ENCODE peak calls at places on chromosomes 16 and 17, in eight cellular contexts. One of them, this sample, is unnamed.

GRCh38 chr16:29663020-29663828 is at the start of gene SPN:
- DNase-seq in mesenchymal stem cell: no peak
- DNase-seq in GM23248: no peak
- DNase-seq in ovary: no peak
- DNase-seq in Caco-2: no peak
- DNase-seq in CD8-positive, alpha-beta T cell: peak; percentile 42
- DNase-seq in H7: peak; percentile 58
- DNase-seq in left ventricle myocardium inferior: no peak
- DNase-seq in this sample: no peak

GRCh38 chr17:48351916-48352332 is 78.1 kb downstream of the SKAP1 start:
- DNase-seq in mesenchymal stem cell: peak; percentile 73
- DNase-seq in GM23248: peak; percentile 59
- DNase-seq in ovary: no peak
- DNase-seq in Caco-2: peak; percentile 56
- DNase-seq in CD8-positive, alpha-beta T cell: no peak
- DNase-seq in H7: peak; percentile 14
- DNase-seq in left ventricle myocardium inferior: no peak
- DNase-seq in this sample: no peak

GRCh38 chr17:77708049-77708448 is 250.5 kb upstream of the TNRC6C start:
- DNase-seq in mesenchymal stem cell: no peak
- DNase-seq in GM23248: no peak
- DNase-seq in ovary: no peak
- DNase-seq in Caco-2: no peak
- DNase-seq in CD8-positive, alpha-beta T cell: no peak
- DNase-seq in H7: no peak
- DNase-seq in left ventricle myocardium inferior: no peak
- DNase-seq in this sample: no peak

GRCh38 chr17:49580055-49580721 is 4.5 kb downstream of the NXPH3 start:
- DNase-seq in mesenchymal stem cell: no peak
- DNase-seq in GM23248: no peak
- DNase-seq in ovary: no peak
- DNase-seq in Caco-2: no peak
- DNase-seq in CD8-positive, alpha-beta T cell: no peak
- DNase-seq in H7: peak; percentile 52
- DNase-seq in left ventricle myocardium inferior: no peak
- DNase-seq in this sample: no peak

GRCh38 chr17:43822566-43823190 is 10.3 kb downstream of the MPP3 start:
- DNase-seq in mesenchymal stem cell: no peak
- DNase-seq in GM23248: no peak
- DNase-seq in ovary: no peak
- DNase-seq in Caco-2: no peak
- DNase-seq in CD8-positive, alpha-beta T cell: no peak
- DNase-seq in H7: no peak
- DNase-seq in left ventricle myocardium inferior: no peak
- DNase-seq in this sample: no peak

GRCh38 chr17:70521821-70522256 is 352.5 kb downstream of the KCNJ2 start:
- DNase-seq in mesenchymal stem cell: no peak
- DNase-seq in GM23248: no peak
- DNase-seq in ovary: peak; percentile 11
- DNase-seq in Caco-2: no peak
- DNase-seq in CD8-positive, alpha-beta T cell: no peak
- DNase-seq in H7: no peak
- DNase-seq in left ventricle myocardium inferior: peak; percentile 61
- DNase-seq in this sample: peak; percentile 33

GRCh38 chr17:62703269-62703775 is 75.9 kb downstream of the MRC2 start:
- DNase-seq in mesenchymal stem cell: peak; percentile 40
- DNase-seq in GM23248: peak; percentile 87
- DNase-seq in ovary: peak; percentile 52
- DNase-seq in Caco-2: no peak
- DNase-seq in CD8-positive, alpha-beta T cell: no peak
- DNase-seq in H7: no peak
- DNase-seq in left ventricle myocardium inferior: no peak
- DNase-seq in this sample: peak; percentile 59

GRCh38 chr16:31477220-31478216 is 5.4 kb upstream of the SLC5A2 start:
- DNase-seq in mesenchymal stem cell: no peak
- DNase-seq in GM23248: no peak
- DNase-seq in ovary: no peak
- DNase-seq in Caco-2: peak; percentile 89
- DNase-seq in CD8-positive, alpha-beta T cell: peak; percentile 31
- DNase-seq in H7: peak; percentile 97
- DNase-seq in left ventricle myocardium inferior: no peak
- DNase-seq in this sample: peak; percentile 89

GRCh38 chr17:75514299-75515228 is 773 bp downstream of the CASKIN2 start:
- DNase-seq in mesenchymal stem cell: peak; percentile 39
- DNase-seq in GM23248: peak; percentile 43
- DNase-seq in ovary: peak; percentile 73
- DNase-seq in Caco-2: no peak
- DNase-seq in CD8-positive, alpha-beta T cell: no peak
- DNase-seq in H7: peak; percentile 91
- DNase-seq in left ventricle myocardium inferior: no peak
- DNase-seq in this sample: no peak

GRCh38 chr17:5975651-5976050 is 94.5 kb upstream of the WSCD1 start:
- DNase-seq in mesenchymal stem cell: no peak
- DNase-seq in GM23248: no peak
- DNase-seq in ovary: no peak
- DNase-seq in Caco-2: no peak
- DNase-seq in CD8-positive, alpha-beta T cell: no peak
- DNase-seq in H7: no peak
- DNase-seq in left ventricle myocardium inferior: no peak
- DNase-seq in this sample: no peak

GRCh38 chr16:5709889-5710288 is 612.3 kb upstream of the EEF2KMT start:
- DNase-seq in mesenchymal stem cell: no peak
- DNase-seq in GM23248: peak; percentile 8
- DNase-seq in ovary: no peak
- DNase-seq in Caco-2: peak; percentile 33
- DNase-seq in CD8-positive, alpha-beta T cell: no peak
- DNase-seq in H7: peak; percentile 35
- DNase-seq in left ventricle myocardium inferior: no peak
- DNase-seq in this sample: no peak

GRCh38 chr16:53743149-53743566 is 39.2 kb downstream of the FTO start:
- DNase-seq in mesenchymal stem cell: peak; percentile 30
- DNase-seq in GM23248: peak; percentile 55
- DNase-seq in ovary: no peak
- DNase-seq in Caco-2: peak; percentile 52
- DNase-seq in CD8-positive, alpha-beta T cell: peak; percentile 16
- DNase-seq in H7: peak; percentile 26
- DNase-seq in left ventricle myocardium inferior: no peak
- DNase-seq in this sample: no peak

GRCh38 chr17:27327397-27327796 is 33.5 kb downstream of the WSB1 start:
- DNase-seq in mesenchymal stem cell: no peak
- DNase-seq in GM23248: no peak
- DNase-seq in ovary: no peak
- DNase-seq in Caco-2: no peak
- DNase-seq in CD8-positive, alpha-beta T cell: no peak
- DNase-seq in H7: no peak
- DNase-seq in left ventricle myocardium inferior: no peak
- DNase-seq in this sample: no peak

GRCh38 chr17:48011405-48012150 is 26.0 kb downstream of the COPZ2 start:
- DNase-seq in mesenchymal stem cell: peak; percentile 78
- DNase-seq in GM23248: peak; percentile 68
- DNase-seq in ovary: no peak
- DNase-seq in Caco-2: peak; percentile 83
- DNase-seq in CD8-positive, alpha-beta T cell: peak; percentile 42
- DNase-seq in H7: peak; percentile 80
- DNase-seq in left ventricle myocardium inferior: no peak
- DNase-seq in this sample: no peak

GRCh38 chr17:65794572-65794971 is 233.1 kb upstream of the AXIN2 start:
- DNase-seq in mesenchymal stem cell: peak; percentile 20
- DNase-seq in GM23248: peak; percentile 41
- DNase-seq in ovary: no peak
- DNase-seq in Caco-2: peak; percentile 51
- DNase-seq in CD8-positive, alpha-beta T cell: no peak
- DNase-seq in H7: peak; percentile 30
- DNase-seq in left ventricle myocardium inferior: no peak
- DNase-seq in this sample: no peak

DNA sequence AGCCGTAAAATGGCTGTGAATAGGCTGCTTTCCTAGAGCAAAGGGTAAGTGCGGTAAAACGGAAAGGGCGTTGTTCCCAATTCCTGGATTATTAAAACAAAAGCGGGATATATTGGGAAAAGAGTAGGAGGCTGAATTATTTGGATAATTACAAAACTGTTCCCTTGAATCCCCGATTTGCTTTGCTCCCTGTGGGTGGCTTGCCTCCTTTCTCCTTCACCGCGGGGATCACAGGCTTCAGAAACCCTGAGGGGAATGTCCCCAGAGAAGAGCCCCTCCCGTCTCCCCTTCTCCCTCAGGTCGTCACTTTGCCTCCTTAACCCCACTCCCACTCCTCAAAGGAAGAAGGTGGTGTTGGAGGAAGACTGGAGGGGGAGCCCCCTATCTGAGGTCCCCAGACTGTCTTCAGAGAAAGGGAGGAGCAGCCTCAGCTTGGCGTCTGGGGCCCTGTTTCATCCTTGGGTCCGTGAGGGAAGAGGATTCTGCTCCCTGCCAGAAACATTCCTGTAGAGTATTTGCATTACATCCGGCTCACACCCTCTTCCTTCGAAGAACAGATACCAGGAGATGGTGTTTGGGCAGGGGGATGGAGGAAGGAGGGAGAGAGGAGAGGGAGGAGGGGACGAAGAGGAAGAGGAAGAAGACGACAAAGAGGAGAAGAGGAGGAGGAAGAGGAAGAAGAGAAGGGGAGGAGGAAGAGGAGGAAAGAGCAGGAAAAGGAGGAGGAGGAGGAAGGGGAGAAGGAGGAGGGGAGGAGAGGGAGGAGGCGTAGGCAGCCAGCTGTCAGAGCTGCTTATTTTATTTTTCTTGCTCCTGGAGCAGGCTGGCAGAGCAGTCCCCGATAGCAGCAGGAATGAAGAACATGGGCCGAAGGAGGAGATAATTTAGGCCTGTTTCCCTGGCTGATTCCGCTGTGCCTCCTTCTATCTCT is 31.8 kb downstream of the MRM1 start:
- DNase-seq in mesenchymal stem cell: no peak
- DNase-seq in GM23248: no peak
- DNase-seq in ovary: no peak
- DNase-seq in Caco-2: no peak
- DNase-seq in CD8-positive, alpha-beta T cell: no peak
- DNase-seq in H7: peak; percentile 77
- DNase-seq in left ventricle myocardium inferior: no peak
- DNase-seq in this sample: no peak
- H3K36me3 ChIP-seq in mesenchymal stem cell: no peaks in the 10 kb centered on the region
- H3K36me3 ChIP-seq in GM23248: no peaks in the 10 kb centered on the region
- H3K36me3 ChIP-seq in ovary: no peaks in the 10 kb centered on the region
- H3K36me3 ChIP-seq in Caco-2: no peaks in the 10 kb centered on the region
- H3K36me3 ChIP-seq in CD8-positive, alpha-beta T cell: no peaks in the 10 kb centered on the region
- H3K36me3 ChIP-seq in H7: no peaks in the 10 kb centered on the region
- H3K36me3 ChIP-seq in left ventricle myocardium inferior: no peaks in the 10 kb centered on the region
- H3K36me3 ChIP-seq in this sample: no peaks in the 10 kb centered on the region

DNA sequence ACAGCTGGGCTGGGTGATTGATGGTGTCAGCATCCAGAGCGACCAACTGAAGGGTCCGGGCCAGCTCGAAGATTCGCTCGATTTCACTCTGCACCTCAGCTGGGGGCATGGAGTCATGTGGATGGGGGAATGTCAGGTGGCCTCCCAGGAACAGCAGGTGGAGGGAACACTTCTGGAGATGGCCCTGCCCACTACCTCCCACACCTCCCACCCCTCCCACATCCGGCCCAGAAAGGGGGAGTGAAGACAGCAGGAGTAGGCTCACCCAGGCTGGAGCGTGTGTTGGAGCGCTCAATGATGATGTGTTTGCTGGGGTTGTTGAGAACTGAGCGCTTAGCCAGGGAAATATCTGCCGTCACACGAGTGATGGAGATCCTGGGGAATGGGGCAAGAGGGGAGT is 13.7 kb downstream of the CACNB1 start:
- DNase-seq in mesenchymal stem cell: no peak
- DNase-seq in GM23248: no peak
- DNase-seq in ovary: no peak
- DNase-seq in Caco-2: no peak
- DNase-seq in CD8-positive, alpha-beta T cell: no peak
- DNase-seq in H7: no peak
- DNase-seq in left ventricle myocardium inferior: no peak
- DNase-seq in this sample: no peak
- H3K36me3 ChIP-seq in mesenchymal stem cell: peaks cover 71% of the 10 kb centered on the region
- H3K36me3 ChIP-seq in GM23248: peaks cover 24% of the 10 kb centered on the region
- H3K36me3 ChIP-seq in ovary: no peaks in the 10 kb centered on the region
- H3K36me3 ChIP-seq in Caco-2: no peaks in the 10 kb centered on the region
- H3K36me3 ChIP-seq in CD8-positive, alpha-beta T cell: peaks cover 4% of the 10 kb centered on the region
- H3K36me3 ChIP-seq in H7: peaks cover 20% of the 10 kb centered on the region
- H3K36me3 ChIP-seq in left ventricle myocardium inferior: peaks cover 40% of the 10 kb centered on the region
- H3K36me3 ChIP-seq in this sample: no peaks in the 10 kb centered on the region

DNA sequence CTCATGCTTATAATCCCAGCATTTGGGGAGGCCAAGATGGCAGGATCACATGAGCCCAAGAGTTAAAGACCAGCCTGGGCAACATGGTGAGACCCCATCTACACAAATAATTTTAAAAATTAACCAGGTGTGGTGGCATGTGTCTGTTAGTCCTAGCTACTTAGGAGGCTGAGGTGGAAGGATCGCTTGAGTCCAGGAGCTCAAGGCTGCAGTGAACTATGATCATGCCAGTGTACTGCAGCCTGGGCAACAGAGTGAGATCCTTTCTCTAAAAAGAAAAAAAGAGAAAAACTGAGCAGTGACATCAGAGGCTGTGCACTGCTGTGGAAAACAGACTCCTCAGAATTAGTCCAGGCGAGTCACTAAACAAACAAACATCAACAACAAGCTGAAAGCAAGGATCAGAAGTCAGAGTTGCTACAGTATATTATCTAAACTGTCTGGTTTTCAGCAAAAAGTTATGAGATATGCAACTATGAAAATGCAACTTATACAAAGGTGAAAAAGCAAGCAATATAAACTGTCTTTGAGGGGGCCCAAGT is 39.3 kb downstream of the CBFB start:
- DNase-seq in mesenchymal stem cell: peak; percentile 33
- DNase-seq in GM23248: peak; percentile 53
- DNase-seq in ovary: no peak
- DNase-seq in Caco-2: no peak
- DNase-seq in CD8-positive, alpha-beta T cell: no peak
- DNase-seq in H7: no peak
- DNase-seq in left ventricle myocardium inferior: no peak
- DNase-seq in this sample: no peak
- H3K36me3 ChIP-seq in mesenchymal stem cell: peaks cover 50% of the 10 kb centered on the region
- H3K36me3 ChIP-seq in GM23248: peaks cover 33% of the 10 kb centered on the region
- H3K36me3 ChIP-seq in ovary: no peaks in the 10 kb centered on the region
- H3K36me3 ChIP-seq in Caco-2: no peaks in the 10 kb centered on the region
- H3K36me3 ChIP-seq in CD8-positive, alpha-beta T cell: peaks cover 18% of the 10 kb centered on the region
- H3K36me3 ChIP-seq in H7: peaks cover 1% of the 10 kb centered on the region
- H3K36me3 ChIP-seq in left ventricle myocardium inferior: peaks cover 47% of the 10 kb centered on the region
- H3K36me3 ChIP-seq in this sample: peaks cover 39% of the 10 kb centered on the region

DNA sequence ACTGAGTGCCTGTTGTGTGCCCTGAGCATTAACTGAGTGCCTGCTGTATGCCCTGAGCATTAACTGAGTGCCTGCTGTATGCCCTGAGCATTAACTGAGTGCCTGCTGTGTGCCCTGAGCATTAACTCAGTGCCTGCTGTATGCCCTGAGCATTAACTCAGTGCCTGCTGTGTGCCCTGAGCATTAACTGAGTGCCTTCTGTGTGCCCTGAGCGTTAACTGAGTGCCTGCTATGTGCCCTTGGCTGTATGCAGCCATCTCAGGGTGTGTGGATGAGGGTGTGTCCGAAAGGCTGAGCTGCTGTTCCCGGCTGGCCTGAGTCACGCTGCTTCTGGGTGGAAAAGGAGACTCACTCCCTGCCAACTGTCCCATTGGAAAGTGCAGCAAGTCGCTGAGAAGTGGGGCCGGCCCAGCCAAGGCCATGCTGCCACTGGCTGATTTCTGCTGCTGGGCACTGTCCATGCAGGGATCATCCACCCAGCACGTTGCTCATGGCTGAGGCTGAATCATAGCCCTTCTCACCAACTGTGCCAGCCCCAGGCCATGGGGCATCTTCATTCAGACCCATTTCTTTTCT is 113.8 kb downstream of the OR1D5 start:
- DNase-seq in mesenchymal stem cell: peak; percentile 56
- DNase-seq in GM23248: peak; percentile 94
- DNase-seq in ovary: no peak
- DNase-seq in Caco-2: no peak
- DNase-seq in CD8-positive, alpha-beta T cell: no peak
- DNase-seq in H7: no peak
- DNase-seq in left ventricle myocardium inferior: no peak
- DNase-seq in this sample: peak; percentile 70
- H3K36me3 ChIP-seq in mesenchymal stem cell: no peaks in the 10 kb centered on the region
- H3K36me3 ChIP-seq in GM23248: no peaks in the 10 kb centered on the region
- H3K36me3 ChIP-seq in ovary: no peaks in the 10 kb centered on the region
- H3K36me3 ChIP-seq in Caco-2: no peaks in the 10 kb centered on the region
- H3K36me3 ChIP-seq in CD8-positive, alpha-beta T cell: no peaks in the 10 kb centered on the region
- H3K36me3 ChIP-seq in H7: no peaks in the 10 kb centered on the region
- H3K36me3 ChIP-seq in left ventricle myocardium inferior: no peaks in the 10 kb centered on the region
- H3K36me3 ChIP-seq in this sample: no peaks in the 10 kb centered on the region

This sample was measured in pancreas.